ENCODE peak calls at places on chromosomes 16 and 17, in five cellular contexts. C is stimulated activated CD4-positive, alpha-beta T cell treated with anti-CD3 and anti-CD28 coated beads, Interleukin-4, amount 100 ng/mL, for 4 hours; W is GM20000; A is substantia nigra; Z is H7. F is an unnamed sample.
A peak's percentile ranks its signal among the peaks of the same experiment; 100 is the strongest.

GRCh38 chr16:70395345-70395901 is 43.5 kb downstream of the ST3GAL2 start:
- DNase-seq in C (peak; percentile 41), W (peak; percentile 81), A (peak; percentile 33), Z (peak; percentile 96), F (no peak)

GRCh38 chr16:54397190-54397835 is 110.7 kb upstream of the IRX3 start:
- DNase-seq in C (no peak), W (no peak), A (no peak), Z (no peak), F (no peak)

GRCh38 chr17:4513113-4514032 is 14.7 kb downstream of the SPNS2 start:
- DNase-seq in C (no peak), W (no peak), A (no peak), Z (no peak), F (no peak)

GRCh38 chr17:28528329-28529011 is 22.3 kb downstream of the FOXN1 start:
- DNase-seq in C (no peak), W (no peak), A (no peak), Z (no peak), F (no peak)

GRCh38 chr17:35789044-35789443 is 6.4 kb downstream of the MMP28 start:
- DNase-seq in C (no peak), W (no peak), A (no peak), Z (no peak), F (no peak)

GRCh38 chr17:9258115-9259020 is 237.1 kb downstream of the NTN1 start:
- DNase-seq in C (no peak), W (no peak), A (no peak), Z (peak; percentile 73), F (no peak)

GRCh38 chr17:49456172-49456965 is 38.7 kb upstream of the NGFR start:
- DNase-seq in C (no peak), W (no peak), A (no peak), Z (no peak), F (no peak)

GRCh38 chr16:66948034-66948821 is 12.8 kb upstream of the CES3 start:
- DNase-seq in C (no peak), W (no peak), A (no peak), Z (peak; percentile 56), F (no peak)

GRCh38 chr17:81851423-81851822 is 8.9 kb downstream of the P4HB start:
- DNase-seq in C (no peak), W (no peak), A (no peak), Z (no peak), F (no peak)

GRCh38 chr17:56112086-56112485 is 41.2 kb upstream of the ANKFN1 start:
- DNase-seq in C (no peak), W (no peak), A (no peak), Z (no peak), F (no peak)

GRCh38 chr17:50057521-50057991 is 1.6 kb downstream of the ITGA3 start:
- DNase-seq in C (no peak), W (no peak), A (no peak), Z (no peak), F (no peak)

GRCh38 chr16:70703835-70704381 is 18.1 kb upstream of the MTSS2 start:
- DNase-seq in C (no peak), W (no peak), A (no peak), Z (no peak), F (no peak)

GRCh38 chr16:80614908-80615696 is 74.3 kb downstream of the DYNLRB2 start:
- DNase-seq in C (no peak), W (no peak), A (no peak), Z (no peak), F (no peak)

GRCh38 chr16:48123104-48123788 is 32.5 kb downstream of the ABCC12 start:
- DNase-seq in C (peak; percentile 63), W (peak; percentile 48), A (no peak), Z (no peak), F (peak; percentile 48)

GRCh38 chr17:21278304-21279197 is 6.0 kb upstream of the MAP2K3 start:
- DNase-seq in C (peak; percentile 45), W (no peak), A (no peak), Z (no peak), F (no peak)